ENCODE peak calls at places on chromosomes 3 and 15, in eight cellular contexts. A, O, X, P, Q, J, Y and B are unnamed samples.

GRCh38 chr15:33068007-33068441 is 126.5 kb downstream of the FMN1 start:
- DNase-seq in X (no peak), A (peak; percentile 49), O (no peak), P (peak; percentile 68), J (no peak), Y (peak; percentile 72), Q (peak; percentile 92), B (no peak)

GRCh38 chr3:99648091-99648490 is 9.7 kb downstream of the COL8A1 start:
- DNase-seq in P (peak; percentile 59), O (no peak), J (no peak), A (no peak), Y (peak; percentile 89), X (no peak), Q (no peak), B (no peak)

GRCh38 chr15:83275412-83275811 is 9.1 kb downstream of the BNC1 start:
- DNase-seq in J (no peak), X (no peak), Q (no peak), P (peak; percentile 69), O (no peak), A (no peak), Y (peak; percentile 76), B (no peak)

GRCh38 chr3:146449584-146449983 is 19.8 kb downstream of the PLSCR2 start:
- DNase-seq in J (no peak), A (no peak), Y (no peak), O (no peak), X (no peak), Q (no peak), P (no peak), B (no peak)

GRCh38 chr3:42853056-42853455 is 22.6 kb downstream of the CYP8B1 start:
- DNase-seq in X (no peak), Q (peak; percentile 28), A (no peak), J (no peak), P (no peak), O (no peak), Y (no peak), B (no peak)

GRCh38 chr3:55269636-55270035 is 217.5 kb downstream of the WNT5A start:
- DNase-seq in O (no peak), J (no peak), Q (no peak), Y (no peak), P (no peak), A (no peak), X (no peak), B (no peak)

GRCh38 chr15:85603160-85603559 is 191.6 kb downstream of the KLHL25 start:
- DNase-seq in Q (no peak), Y (no peak), J (no peak), A (no peak), O (no peak), P (no peak), X (no peak), B (no peak)

GRCh38 chr15:88631464-88632028 is 7.3 kb upstream of the ISG20 start:
- DNase-seq in Y (no peak), X (no peak), J (no peak), A (no peak), Q (no peak), P (no peak), O (no peak), B (no peak)

GRCh38 chr3:187368251-187368733 is at the start of gene RTP4:
- DNase-seq in Y (no peak), X (peak; percentile 66), P (peak; percentile 43), O (peak; percentile 25), J (no peak), Q (no peak), A (no peak), B (peak; percentile 69)

GRCh38 chr3:18740631-18741583 is 315.8 kb upstream of the SATB1 start:
- DNase-seq in A (no peak), O (peak; percentile 83), Y (no peak), P (no peak), J (peak; percentile 41), Q (no peak), X (peak; percentile 4), B (peak; percentile 88)

GRCh38 chr3:10999516-10999915 is 7.0 kb downstream of the SLC6A1 start:
- DNase-seq in Q (no peak), J (no peak), Y (no peak), A (no peak), X (no peak), P (no peak), O (no peak), B (no peak)

GRCh38 chr3:8660271-8660731 is 15.7 kb upstream of the SSUH2 start:
- DNase-seq in A (no peak), J (no peak), P (no peak), O (no peak), X (no peak), Y (no peak), Q (no peak), B (no peak)

GRCh38 chr3:27880969-27881892 is 159.1 kb upstream of the EOMES start:
- DNase-seq in P (peak; percentile 4), Y (no peak), A (no peak), J (peak; percentile 22), Q (no peak), O (peak; percentile 40), X (no peak), B (peak; percentile 63)

GRCh38 chr3:14033023-14033422 is 91.6 kb downstream of the CHCHD4 start:
- DNase-seq in A (no peak), Q (no peak), O (no peak), Y (no peak), P (no peak), X (no peak), J (no peak), B (no peak)

GRCh38 chr3:156389151-156389760 is 165.7 kb downstream of the SSR3 start:
- DNase-seq in A (no peak), O (no peak), Y (no peak), X (no peak), Q (no peak), J (no peak), P (no peak), B (no peak)

GRCh38 chr3:156847746-156848339 is 21.7 kb downstream of the LEKR1 start:
- DNase-seq in A (no peak), X (no peak), O (no peak), J (no peak), Y (no peak), Q (no peak), P (no peak), B (no peak)

GRCh38 chr15:80709542-80709941 is 14.4 kb downstream of the ABHD17C start:
- DNase-seq in Y (no peak), O (no peak), J (no peak), A (no peak), P (no peak), X (no peak), Q (no peak), B (no peak)

GRCh38 chr3:168714609-168715240 is 619.0 kb upstream of the GOLIM4 start:
- DNase-seq in Y (no peak), J (no peak), P (no peak), A (no peak), O (no peak), Q (no peak), X (peak; percentile 29), B (no peak)

GRCh38 chr3:139260041-139260486 is 83.8 kb upstream of the MRPS22 start:
- DNase-seq in Q (peak; percentile 52), O (no peak), P (no peak), Y (no peak), A (no peak), X (no peak), J (no peak), B (no peak)

GRCh38 chr3:194971965-194972364 is 286.3 kb downstream of the FAM43A start:
- DNase-seq in J (no peak), A (no peak), X (no peak), P (no peak), O (no peak), Y (no peak), Q (peak; percentile 46), B (no peak)

GRCh38 chr3:43512749-43513404 is 108.9 kb downstream of the ANO10 start:
- DNase-seq in O (no peak), J (no peak), X (no peak), Y (no peak), A (no peak), P (peak; percentile 49), Q (no peak), B (no peak)

GRCh38 chr3:69205385-69205784 is 83.0 kb upstream of the LMOD3 start:
- DNase-seq in Q (no peak), P (no peak), O (no peak), J (no peak), X (no peak), Y (no peak), A (no peak), B (no peak)

GRCh38 chr3:61783993-61784718 is 222.8 kb downstream of the PTPRG start:
- DNase-seq in A (no peak), X (no peak), P (peak; percentile 77), O (no peak), J (no peak), Q (no peak), Y (peak; percentile 15), B (no peak)